ENCODE peak calls at places on chromosomes 11 and 22, in five cellular contexts. M is H9, I is mesenchymal stem cell, P is trophoblast cell, W is H1. Q is an unnamed sample.

GRCh38 chr11:12064136-12064953 is 46.0 kb upstream of the MICAL2 start:
- DNase-seq in W (no peak), P (no peak), M (no peak), I (no peak), Q (no peak)

GRCh38 chr11:60334005-60334620 is 7.1 kb downstream of the MS4A6E start:
- DNase-seq in I (peak), M (peak), P (peak), W (peak), Q (peak)

GRCh38 chr22:49915610-49916009 is 2.6 kb downstream of the ALG12 start:
- DNase-seq in I (no peak), P (no peak), M (no peak), W (no peak), Q (no peak)

GRCh38 chr11:5618807-5619206 is 6.0 kb upstream of the TRIM34 start:
- DNase-seq in P (peak), W (no peak), M (no peak), I (peak), Q (no peak)

GRCh38 chr11:122751298-122752070 is 86.8 kb upstream of the CRTAM start:
- DNase-seq in P (peak), M (no peak), W (no peak), I (peak), Q (no peak)

GRCh38 chr11:22703040-22703439 is 36.6 kb downstream of the GAS2 start:
- DNase-seq in P (peak), I (peak), M (no peak), W (no peak), Q (no peak)

GRCh38 chr11:9037046-9037780 is 33.4 kb upstream of the NRIP3 start:
- DNase-seq in W (no peak), M (no peak), I (no peak), P (no peak), Q (peak)

GRCh38 chr22:46748948-46749681 is 11.1 kb upstream of the CERK start:
- DNase-seq in M (no peak), I (peak), W (no peak), P (peak), Q (no peak)

GRCh38 chr11:67287355-67288197 is 1.5 kb upstream of the ANKRD13D start:
- DNase-seq in M (no peak), W (no peak), I (no peak), P (no peak), Q (no peak)

GRCh38 chr11:33006010-33006409 is 9.7 kb upstream of the DEPDC7 start:
- DNase-seq in W (no peak), M (no peak), I (no peak), P (peak), Q (no peak)

GRCh38 chr22:43482310-43482625 is 70.5 kb downstream of the MPPED1 start:
- DNase-seq in I (no peak), W (no peak), P (no peak), M (no peak), Q (no peak)

GRCh38 chr11:59706518-59707285 is 6.9 kb downstream of the OR10V1 start:
- DNase-seq in M (no peak), W (no peak), I (peak), P (peak), Q (no peak)

GRCh38 chr11:35239476-35240075 is 100.6 kb downstream of the CD44 start:
- DNase-seq in P (no peak), I (no peak), M (no peak), W (no peak), Q (no peak)

GRCh38 chr22:27149886-27150529 is 492.6 kb downstream of the MIAT start:
- DNase-seq in I (peak), W (no peak), M (no peak), P (no peak), Q (no peak)

GRCh38 chr11:114799524-114799923 is 121.2 kb downstream of the NXPE2 start:
- DNase-seq in P (no peak), M (peak), W (no peak), I (no peak), Q (peak)
- H2BK12ac ChIP-seq in P (no peak), M (no peak), W (no peak), I (no peak), Q (no peak)

GRCh38 chr22:21012446-21013407 is 2.2 kb upstream of the P2RX6 start:
- DNase-seq in I (no peak), W (no peak), M (no peak), P (no peak), Q (no peak)
- H2BK12ac ChIP-seq in I (no peak), W (no peak), M (no peak), P (no peak), Q (no peak)

GRCh38 chr22:17283423-17283822 is 64.2 kb upstream of the ADA2 start:
- DNase-seq in W (no peak), P (no peak), M (no peak), I (no peak), Q (no peak)

GRCh38 chr22:17281026-17281809 is 62.0 kb upstream of the ADA2 start:
- DNase-seq in I (no peak), P (no peak), W (no peak), M (no peak), Q (no peak)

GRCh38 chr22:17284917-17285316 is 65.7 kb upstream of the ADA2 start:
- DNase-seq in I (no peak), P (no peak), M (no peak), W (no peak), Q (no peak)

DNA sequence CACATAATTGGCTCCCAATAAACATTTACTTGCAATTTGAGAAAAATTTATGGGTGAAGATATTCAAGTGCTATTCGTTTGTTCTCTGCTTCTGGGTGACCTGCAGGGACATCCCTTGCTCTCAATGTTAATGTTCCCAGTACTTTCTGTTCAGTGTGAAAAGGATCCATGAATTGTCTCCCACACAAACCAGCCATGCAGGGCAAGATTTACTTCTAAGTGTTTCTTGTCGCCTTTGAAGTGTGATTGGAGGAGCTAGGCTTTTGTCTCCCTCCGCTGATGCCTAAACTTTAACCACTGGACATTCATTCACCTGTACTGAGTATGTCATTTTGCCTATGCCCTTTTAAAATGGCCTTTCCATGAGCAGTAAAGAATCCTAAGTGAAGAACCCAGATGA is 66.4 kb upstream of the ADA2 start:
- DNase-seq in M (no peak), P (no peak), W (no peak), I (no peak), Q (no peak)
- H2BK12ac ChIP-seq in M (no peak), P (no peak), W (no peak), I (no peak), Q (no peak)

GRCh38 chr11:105636496-105636895 is 26.6 kb downstream of the GRIA4 start:
- DNase-seq in W (no peak), M (no peak), I (no peak), P (no peak), Q (no peak)

GRCh38 chr11:105632316-105632715 is 22.4 kb downstream of the GRIA4 start:
- DNase-seq in W (no peak), M (no peak), P (no peak), I (no peak), Q (no peak)

GRCh38 chr11:105639527-105639926 is 29.7 kb downstream of the GRIA4 start:
- DNase-seq in P (no peak), I (no peak), W (no peak), M (no peak), Q (no peak)

GRCh38 chr11:105641433-105641832 is 31.6 kb downstream of the GRIA4 start:
- DNase-seq in M (no peak), W (no peak), P (no peak), I (no peak), Q (no peak)

GRCh38 chr11:105635466-105635865 is 25.6 kb downstream of the GRIA4 start:
- DNase-seq in W (no peak), I (no peak), P (no peak), M (no peak), Q (no peak)
- H2BK12ac ChIP-seq in W (no peak), I (no peak), P (no peak), M (no peak), Q (no peak)

Q was measured in neuronal stem cell.